ENCODE peak calls at places on chromosomes 2 and 18, in seven cellular contexts. S is endodermal cell, D is A549, L is IMR-90, R is right atrium auricular region, U is uterus, Q is left ventricle myocardium inferior. H is an unnamed sample. For H3K4me1, the result is how much of the 10 kb centered on the place peaks cover.

GRCh38 chr2:239380831-239381708 is 19.8 kb downstream of the HDAC4 start:
- DNase-seq in Q (no peak), R (no peak), S (no peak), D (no peak), L (no peak), U (no peak), H (peak)

GRCh38 chr2:236988690-236989639 is 96.7 kb upstream of the COPS8 start:
- DNase-seq in R (peak), S (peak), L (no peak), U (peak), Q (peak), D (no peak), H (no peak)

GRCh38 chr2:127574656-127575055 is 39.2 kb downstream of the MYO7B start:
- DNase-seq in L (no peak), S (peak), Q (no peak), U (no peak), D (no peak), R (peak), H (no peak)

GRCh38 chr2:71833855-71834554 is 313.7 kb downstream of the CYP26B1 start:
- DNase-seq in L (no peak), R (peak), Q (peak), U (peak), D (no peak), S (peak), H (no peak)

GRCh38 chr18:58054041-58054733 is 10.2 kb downstream of the NEDD4L start:
- DNase-seq in L (peak), Q (no peak), D (peak), U (no peak), S (peak), R (no peak), H (no peak)

GRCh38 chr18:7467708-7468466 is 99.2 kb upstream of the PTPRM start:
- DNase-seq in S (no peak), R (no peak), L (peak), D (peak), U (no peak), Q (no peak), H (peak)

GRCh38 chr2:173146590-173146989 is 70.9 kb downstream of the MAP3K20 start:
- DNase-seq in R (no peak), D (no peak), Q (no peak), L (peak), S (no peak), U (no peak), H (no peak)

GRCh38 chr18:61047794-61048193 is 285.4 kb upstream of the CDH20 start:
- DNase-seq in U (no peak), R (no peak), D (no peak), S (no peak), L (no peak), Q (no peak), H (no peak)

GRCh38 chr18:44682871-44683221 is 2.2 kb downstream of the SETBP1 start:
- DNase-seq in L (no peak), U (peak), D (no peak), R (no peak), S (peak), Q (no peak), H (no peak)

GRCh38 chr2:19632327-19633040 is 269.3 kb downstream of the TTC32 start:
- DNase-seq in U (peak), S (no peak), D (no peak), Q (peak), L (no peak), R (peak), H (no peak)

GRCh38 chr2:226652983-226653765 is 146.4 kb downstream of the IRS1 start:
- DNase-seq in D (no peak), R (no peak), L (peak), U (no peak), S (no peak), Q (no peak), H (no peak)

GRCh38 chr2:101852824-101853223 is 138.9 kb upstream of the IL1R2 start:
- DNase-seq in Q (no peak), S (no peak), R (no peak), U (no peak), L (peak), D (no peak), H (no peak)

GRCh38 chr2:120887844-120888243 is 152.2 kb downstream of the GLI2 start:
- DNase-seq in D (no peak), R (no peak), L (no peak), S (no peak), U (no peak), Q (no peak), H (no peak)

GRCh38 chr2:230669386-230669935 is 43.2 kb upstream of the CAB39 start:
- DNase-seq in Q (no peak), L (no peak), S (peak), U (no peak), D (no peak), R (no peak), H (no peak)

GRCh38 chr18:3654442-3655253 is 204.7 kb downstream of the TGIF1 start:
- DNase-seq in S (peak), D (no peak), Q (no peak), L (no peak), R (no peak), U (no peak), H (no peak)

GRCh38 chr2:213806125-213806726 is 522.0 kb downstream of the SPAG16 start:
- DNase-seq in L (peak), R (no peak), S (no peak), U (no peak), Q (no peak), D (peak), H (no peak)

GRCh38 chr2:15899327-15899612 is 41.1 kb upstream of the MYCN start:
- DNase-seq in U (no peak), L (no peak), Q (no peak), R (no peak), D (no peak), S (no peak), H (no peak)

GRCh38 chr2:85680707-85681353 is 12.8 kb upstream of the SFTPB start:
- DNase-seq in S (peak), R (no peak), U (no peak), D (no peak), L (no peak), Q (no peak), H (peak)

GRCh38 chr2:9655441-9656269 is 24.9 kb upstream of the YWHAQ start:
- DNase-seq in Q (no peak), R (no peak), D (peak), L (peak), U (no peak), S (no peak), H (no peak)

GRCh38 chr2:149994057-149994728 is 406.6 kb upstream of the MMADHC start:
- DNase-seq in R (no peak), S (no peak), L (peak), Q (no peak), D (peak), U (no peak), H (no peak)

GRCh38 chr2:212547716-212548458 is 9.3 kb upstream of the ERBB4 start:
- DNase-seq in L (no peak), U (no peak), R (no peak), Q (no peak), D (no peak), S (no peak), H (no peak)

GRCh38 chr2:160427629-160428424 is 65.8 kb downstream of the RBMS1 start:
- DNase-seq in L (peak), U (no peak), D (no peak), Q (no peak), R (no peak), S (no peak), H (no peak)

GRCh38 chr18:23574611-23575308 is 11.5 kb downstream of the NPC1 start:
- DNase-seq in U (no peak), S (no peak), R (no peak), L (no peak), Q (no peak), D (no peak), H (peak)

GRCh38 chr18:21735452-21736015 is 5.1 kb upstream of the MIB1 start:
- DNase-seq in D (no peak), L (peak), R (no peak), U (no peak), S (peak), Q (peak), H (no peak)

GRCh38 chr2:40458271-40458794 is 6.4 kb upstream of the SLC8A1 start:
- DNase-seq in L (no peak), D (no peak), U (no peak), S (no peak), R (no peak), Q (no peak), H (peak)

GRCh38 chr18:13159579-13159978 is 59.0 kb upstream of the LDLRAD4 start:
- DNase-seq in Q (no peak), L (peak), D (peak), U (no peak), S (peak), R (no peak), H (peak)

GRCh38 chr18:44325903-44326650 is 354.6 kb upstream of the SETBP1 start:
- DNase-seq in U (peak), S (peak), D (peak), L (peak), R (no peak), Q (peak), H (peak)

GRCh38 chr2:195168369-195168768 is 488.7 kb upstream of the SLC39A10 start:
- DNase-seq in R (no peak), L (no peak), D (no peak), U (no peak), S (no peak), Q (no peak), H (no peak)

DNA sequence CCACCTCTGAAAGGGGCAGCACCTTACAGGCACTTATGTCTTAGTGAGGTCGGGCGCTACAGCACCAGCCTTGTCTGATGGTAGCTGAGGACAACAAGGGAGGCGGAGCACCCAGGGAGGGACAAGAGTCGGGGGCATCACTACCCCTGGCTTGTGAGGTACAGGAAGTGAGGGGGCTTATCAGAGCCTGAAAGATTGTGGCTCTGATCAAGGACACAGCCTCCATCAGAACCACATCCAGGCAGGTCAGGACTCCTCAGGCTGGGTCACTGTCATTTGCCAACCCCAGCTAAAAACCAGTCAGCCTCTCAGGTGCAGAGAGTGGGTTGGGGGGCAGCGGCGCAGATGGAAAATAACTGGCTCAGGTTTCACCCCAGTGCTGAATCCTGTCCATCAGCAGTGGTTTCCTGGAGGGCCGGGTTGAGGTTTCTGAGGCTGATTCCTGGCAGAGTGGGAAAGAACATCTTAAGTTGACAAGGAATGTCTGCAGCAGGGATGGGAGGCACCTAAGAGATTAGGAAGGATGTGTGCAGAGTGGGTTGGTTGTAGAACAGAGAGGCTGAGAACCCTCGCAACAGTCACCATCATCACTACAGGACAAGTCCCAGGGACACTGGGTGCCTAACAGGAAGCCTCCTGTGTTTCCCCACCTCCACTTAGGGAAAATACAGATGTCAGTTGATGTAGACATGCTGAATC is 45.3 kb downstream of the FBLN7 start:
- DNase-seq in D (no peak), R (no peak), U (no peak), S (peak), Q (no peak), L (peak), H (no peak)
- H3K4me3 ChIP-seq in D (no peak), R (no peak), U (no peak), S (no peak), Q (no peak), L (no peak), H (no peak)

DNA sequence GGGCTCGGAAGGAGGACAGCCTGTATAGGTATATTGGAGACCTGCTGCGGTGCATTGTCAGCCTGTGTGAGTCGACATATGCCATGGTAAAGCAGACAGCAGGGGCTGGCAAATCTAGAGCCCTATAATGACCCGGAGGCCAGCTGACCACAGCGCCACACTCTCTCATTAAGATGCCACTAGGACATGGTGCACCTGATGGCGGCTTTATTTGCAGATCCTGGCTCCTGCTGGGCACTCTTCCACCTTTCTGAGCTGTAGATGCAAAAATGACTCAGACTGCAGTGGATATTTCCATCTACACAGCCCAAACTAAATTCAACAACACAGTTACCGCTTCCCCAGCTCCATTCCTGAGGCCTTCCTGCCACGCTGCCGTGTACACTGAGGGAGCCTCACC is 389.9 kb downstream of the TNS1 start:
- DNase-seq in S (no peak), U (no peak), L (no peak), D (no peak), Q (no peak), R (no peak), H (no peak)
- TF ChIP-seq CTCF in S (no peak), U (no peak), L (no peak), D (no peak), Q (no peak), R (no peak), H (no peak)

GRCh38 chr2:128642801-128643200 is 324.1 kb upstream of the HS6ST1 start:
- DNase-seq in D (no peak), R (peak), Q (no peak), S (peak), U (no peak), L (no peak), H (no peak)
- H3K4me1 ChIP-seq in D (under half), R (under half), Q (under half), S (under half), U (under half), L (under half), H (under half)

DNA sequence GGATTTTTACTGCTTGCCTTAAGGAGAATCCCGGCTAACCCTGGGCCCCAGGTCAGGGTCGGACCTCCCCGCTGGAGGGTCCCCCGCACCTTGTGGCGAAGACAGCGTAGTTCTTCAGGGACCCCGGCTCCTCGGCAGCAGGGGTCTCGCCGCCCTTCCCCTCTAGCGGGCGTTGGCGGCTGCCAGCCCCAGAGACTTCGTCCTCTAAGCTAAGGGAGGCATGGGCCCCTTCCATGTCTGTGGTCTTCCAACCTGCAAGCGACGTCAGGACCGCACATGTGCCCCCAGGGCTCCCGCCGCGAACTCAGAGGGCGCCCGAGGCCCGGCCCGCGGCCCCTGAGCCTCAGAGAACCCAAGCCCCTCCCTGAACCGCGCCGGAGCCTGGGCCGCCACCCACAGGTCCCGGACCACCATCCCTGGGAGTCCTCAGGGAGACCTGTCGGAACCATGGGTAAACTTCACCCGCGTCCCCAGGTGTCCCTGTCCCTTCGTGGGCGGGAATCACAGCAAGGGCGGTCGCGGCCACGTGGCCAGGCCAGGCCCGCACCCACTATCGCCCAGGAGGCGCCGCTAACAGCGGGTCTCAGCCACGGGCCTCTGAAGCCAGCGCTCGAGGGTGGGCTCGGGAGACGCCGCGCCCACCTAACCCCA is 562 bp downstream of the ANKMY1 start:
- DNase-seq in Q (no peak), R (peak), D (no peak), S (no peak), L (no peak), U (peak), H (peak)
- H3K4me3 ChIP-seq in Q (peak), R (peak), D (no peak), S (no peak), L (peak), U (peak), H (peak)

GRCh38 chr2:217231724-217232123 is 371.9 kb upstream of the TNP1 start:
- DNase-seq in L (no peak), U (no peak), S (no peak), R (no peak), Q (no peak), D (no peak), H (no peak)
- TF ChIP-seq CTCF in L (no peak), U (no peak), S (no peak), R (no peak), Q (no peak), D (no peak), H (no peak)

GRCh38 chr2:69307696-69308064 is 79.3 kb downstream of the GFPT1 start:
- DNase-seq in U (no peak), S (no peak), L (no peak), R (no peak), D (no peak), Q (no peak), H (no peak)
- H3K4me1 ChIP-seq in U (under half), S (under half), L (under half), R (under half), D (under half), Q (under half), H (under half)

GRCh38 chr2:60104514-60105501 is 448.6 kb downstream of the BCL11A start:
- DNase-seq in L (no peak), R (no peak), D (no peak), S (no peak), Q (no peak), U (no peak), H (no peak)
- H3K4me3 ChIP-seq in L (no peak), R (no peak), D (no peak), S (no peak), Q (no peak), U (no peak), H (no peak)

GRCh38 chr2:232525199-232525598 is 761 bp upstream of the CHRND start:
- DNase-seq in U (no peak), R (no peak), L (no peak), Q (no peak), S (no peak), D (no peak), H (no peak)

GRCh38 chr2:232522855-232523681 is 2.9 kb downstream of the PRSS56 start:
- DNase-seq in R (no peak), L (no peak), Q (no peak), S (peak), D (peak), U (no peak), H (no peak)

GRCh38 chr2:232522014-232522854 is 2.0 kb downstream of the PRSS56 start:
- DNase-seq in L (no peak), R (no peak), U (peak), S (peak), Q (peak), D (peak), H (peak)

GRCh38 chr2:232524771-232525170 is 1.2 kb upstream of the CHRND start:
- DNase-seq in Q (no peak), R (no peak), U (no peak), S (no peak), L (no peak), D (no peak), H (no peak)

GRCh38 chr2:232523682-232524597 is 2.0 kb upstream of the CHRND start:
- DNase-seq in R (no peak), S (peak), U (no peak), Q (no peak), D (peak), L (peak), H (peak)
- TF ChIP-seq CTCF in R (peak), S (peak), U (no peak), Q (peak), D (peak), L (peak), H (peak)

GRCh38 chr18:12028674-12029073 is 47.4 kb downstream of the IMPA2 start:
- DNase-seq in Q (no peak), L (no peak), U (no peak), D (no peak), R (no peak), S (peak), H (peak)
- H3K4me1 ChIP-seq in Q (under half), L (under half), U (under half), D (under half), R (under half), S (under half), H (under half)